ENCODE peak calls at places on chromosomes 2 and 18, in five cellular contexts. E is NCI-H748 treated with DMSO at 0.1 percent for 48 hours; Y is activated naive CD4-positive, alpha-beta T cell treated with anti-CD3 and anti-CD28 coated beads for 36 hours; C is cortex of kidney; G is small intestine. D is an unnamed sample.

GRCh38 chr18:4196358-4196757 is 258.7 kb downstream of the DLGAP1 start:
- DNase-seq in E (no peak), Y (no peak), C (no peak), G (no peak), D (no peak)

GRCh38 chr18:45169610-45170009 is 445.7 kb upstream of the SLC14A2 start:
- DNase-seq in E (no peak), Y (no peak), C (no peak), G (no peak), D (peak; percentile 91)

GRCh38 chr18:5620284-5620683 is 76.5 kb upstream of the EPB41L3 start:
- DNase-seq in E (no peak), Y (no peak), C (no peak), G (no peak), D (peak; percentile 7)

GRCh38 chr18:10524507-10525425 is 1.1 kb upstream of the NAPG start:
- DNase-seq in E (no peak), Y (no peak), C (no peak), G (peak; percentile 12), D (no peak)

GRCh38 chr2:194735837-194736542 is 921.0 kb upstream of the SLC39A10 start:
- DNase-seq in E (no peak), Y (no peak), C (no peak), G (no peak), D (no peak)

GRCh38 chr2:9356336-9356735 is 67.0 kb downstream of the ITGB1BP1 start:
- DNase-seq in E (no peak), Y (no peak), C (no peak), G (no peak), D (no peak)

GRCh38 chr2:47354013-47354816 is 48.7 kb upstream of the MSH2 start:
- DNase-seq in E (no peak), Y (no peak), C (no peak), G (peak; percentile 81), D (no peak)

GRCh38 chr2:47230418-47230817 is 75.3 kb upstream of the STPG4 start:
- DNase-seq in E (no peak), Y (no peak), C (no peak), G (no peak), D (no peak)

GRCh38 chr2:119683717-119684443 is 4.9 kb downstream of the TMEM177 start:
- DNase-seq in E (no peak), Y (no peak), C (no peak), G (no peak), D (no peak)

GRCh38 chr2:132877923-132878322 is 207.9 kb upstream of the LYPD1 start:
- DNase-seq in E (no peak), Y (no peak), C (no peak), G (no peak), D (no peak)

GRCh38 chr2:148957023-148957422 is 81.5 kb upstream of the LYPD6B start:
- DNase-seq in E (no peak), Y (no peak), C (no peak), G (no peak), D (no peak)

GRCh38 chr2:14530506-14530905 is 102.0 kb upstream of the LRATD1 start:
- DNase-seq in E (no peak), Y (no peak), C (no peak), G (no peak), D (no peak)

GRCh38 chr2:43133708-43134570 is 92.5 kb downstream of the ZFP36L2 start:
- DNase-seq in E (no peak), Y (peak; percentile 82), C (no peak), G (peak; percentile 59), D (no peak)

GRCh38 chr2:106667478-106668077 is 180.4 kb downstream of the CD8B2 start:
- DNase-seq in E (no peak), Y (no peak), C (no peak), G (no peak), D (no peak)

GRCh38 chr2:154689158-154689557 is 9.3 kb upstream of the KCNJ3 start:
- DNase-seq in E (no peak), Y (no peak), C (no peak), G (no peak), D (no peak)

GRCh38 chr2:61193670-61194561 is 31.9 kb downstream of the C2orf74 start:
- DNase-seq in E (no peak), Y (no peak), C (no peak), G (no peak), D (peak; percentile 31)

GRCh38 chr2:135072125-135072997 is 20.3 kb downstream of the RAB3GAP1 start:
- DNase-seq in E (no peak), Y (no peak), C (no peak), G (no peak), D (no peak)

GRCh38 chr2:66270247-66270646 is 164.7 kb upstream of the MEIS1 start:
- DNase-seq in E (no peak), Y (no peak), C (no peak), G (no peak), D (no peak)

GRCh38 chr2:46970334-46971288 is 55.0 kb upstream of the MCFD2 start:
- DNase-seq in E (no peak), Y (no peak), C (no peak), G (peak; percentile 100), D (peak; percentile 64)

GRCh38 chr2:234542742-234543141 is 45.9 kb upstream of the ARL4C start:
- DNase-seq in E (no peak), Y (no peak), C (no peak), G (no peak), D (no peak)

GRCh38 chr2:238689331-238689730 is 158.6 kb upstream of the TWIST2 start:
- DNase-seq in E (no peak), Y (no peak), C (no peak), G (no peak), D (no peak)

GRCh38 chr18:4455113-4455811 is at the start of gene DLGAP1:
- DNase-seq in E (no peak), Y (no peak), C (no peak), G (peak; percentile 5), D (no peak)

GRCh38 chr2:14633451-14634211 is 1.1 kb downstream of the LRATD1 start:
- DNase-seq in E (no peak), Y (no peak), C (peak; percentile 16), G (peak; percentile 35), D (no peak)

GRCh38 chr18:57831597-57832377 is 28.7 kb upstream of the ATP8B1 start:
- DNase-seq in E (no peak), Y (no peak), C (no peak), G (no peak), D (no peak)

GRCh38 chr18:79523738-79524180 is 128.0 kb downstream of the NFATC1 start:
- DNase-seq in E (no peak), Y (peak; percentile 92), C (no peak), G (peak; percentile 51), D (no peak)

GRCh38 chr18:3605562-3606443 is 155.8 kb downstream of the TGIF1 start:
- DNase-seq in E (no peak), Y (peak; percentile 49), C (no peak), G (peak; percentile 47), D (peak; percentile 70)

GRCh38 chr18:40019797-40020392 is 1935.1 kb upstream of the PIK3C3 start:
- DNase-seq in E (no peak), Y (no peak), C (no peak), G (no peak), D (no peak)

GRCh38 chr18:44715841-44716240 is 35.2 kb downstream of the SETBP1 start:
- DNase-seq in E (peak; percentile 52), Y (no peak), C (no peak), G (no peak), D (peak; percentile 27)

GRCh38 chr18:43116699-43117294 is 1.3 kb upstream of the RIT2 start:
- DNase-seq in E (no peak), Y (no peak), C (no peak), G (no peak), D (no peak)

GRCh38 chr2:62354771-62355550 is 151.0 kb downstream of the TMEM17 start:
- DNase-seq in E (peak; percentile 30), Y (no peak), C (no peak), G (no peak), D (no peak)

GRCh38 chr18:48230459-48231113 is 178.6 kb downstream of the ZBTB7C start:
- DNase-seq in E (peak; percentile 25), Y (peak; percentile 40), C (no peak), G (peak; percentile 64), D (peak; percentile 37)

GRCh38 chr18:77314952-77315351 is 65.3 kb downstream of the GALR1 start:
- DNase-seq in E (no peak), Y (no peak), C (no peak), G (peak; percentile 19), D (no peak)

GRCh38 chr2:241002275-241003046 is 4.0 kb downstream of the SNED1 start:
- DNase-seq in E (no peak), Y (no peak), C (no peak), G (no peak), D (no peak)

GRCh38 chr2:201517094-201517493 is 65.6 kb downstream of the STRADB start:
- DNase-seq in E (no peak), Y (no peak), C (no peak), G (no peak), D (peak; percentile 7)

GRCh38 chr2:225288986-225289385 is 110.5 kb upstream of the NYAP2 start:
- DNase-seq in E (no peak), Y (no peak), C (no peak), G (no peak), D (no peak)